ENCODE peak calls at places on chromosomes 5 and 9, in nine cellular contexts. K is astrocyte, A is choroid plexus epithelial cell, E is Peyer's patch, N is mammary epithelial cell, C is MM.1S, W is A549, M is left lung, Y is fibroblast of pulmonary artery. Q is an unnamed sample.

GRCh38 chr9:21506910-21507795 is 25.0 kb upstream of the IFNE start:
- DNase-seq in K (peak; percentile 91), A (peak; percentile 95), E (no peak), N (peak; percentile 76), C (no peak), W (no peak), M (no peak), Y (peak; percentile 95), Q (peak; percentile 96)

GRCh38 chr5:179261301-179262125 is 83.7 kb downstream of the ADAMTS2 start:
- DNase-seq in K (no peak), A (peak; percentile 68), E (peak; percentile 33), N (no peak), C (no peak), W (no peak), M (peak; percentile 64), Y (peak; percentile 33), Q (peak; percentile 48)

GRCh38 chr5:176723440-176723839 is 76.2 kb downstream of the TSPAN17 start:
- DNase-seq in K (no peak), A (no peak), E (no peak), N (no peak), C (no peak), W (no peak), M (no peak), Y (no peak), Q (no peak)

GRCh38 chr5:148979104-148979723 is 83.6 kb downstream of the SH3TC2 start:
- DNase-seq in K (no peak), A (no peak), E (no peak), N (peak; percentile 74), C (no peak), W (no peak), M (peak; percentile 82), Y (no peak), Q (peak; percentile 35)

GRCh38 chr9:134297581-134297980 is 28.7 kb upstream of the RXRA start:
- DNase-seq in K (no peak), A (no peak), E (no peak), N (no peak), C (no peak), W (no peak), M (peak; percentile 55), Y (no peak), Q (no peak)

GRCh38 chr9:107039546-107039945 is 176.6 kb downstream of the ZNF462 start:
- DNase-seq in K (peak; percentile 97), A (peak; percentile 76), E (no peak), N (peak; percentile 76), C (no peak), W (no peak), M (no peak), Y (peak; percentile 52), Q (peak; percentile 81)

GRCh38 chr5:107361945-107362344 is 308.8 kb downstream of the EFNA5 start:
- DNase-seq in K (no peak), A (peak; percentile 77), E (no peak), N (peak; percentile 88), C (no peak), W (no peak), M (no peak), Y (peak; percentile 95), Q (peak; percentile 83)

GRCh38 chr9:87119328-87119881 is 172.1 kb upstream of the GAS1 start:
- DNase-seq in K (peak; percentile 45), A (peak; percentile 95), E (no peak), N (peak; percentile 61), C (no peak), W (no peak), M (no peak), Y (peak; percentile 90), Q (peak; percentile 84)

GRCh38 chr5:1776831-1777230 is 22.8 kb downstream of the MRPL36 start:
- DNase-seq in K (no peak), A (no peak), E (no peak), N (no peak), C (no peak), W (no peak), M (peak; percentile 45), Y (no peak), Q (no peak)

GRCh38 chr9:4305065-4305481 is 5.2 kb upstream of the GLIS3 start:
- DNase-seq in K (no peak), A (no peak), E (no peak), N (no peak), C (no peak), W (no peak), M (no peak), Y (no peak), Q (no peak)

GRCh38 chr5:137101544-137101943 is 397.6 kb downstream of the SPOCK1 start:
- DNase-seq in K (no peak), A (no peak), E (no peak), N (no peak), C (no peak), W (no peak), M (no peak), Y (peak; percentile 28), Q (peak; percentile 81)

GRCh38 chr5:448766-449090 is 5.8 kb downstream of the EXOC3 start:
- DNase-seq in K (no peak), A (no peak), E (no peak), N (no peak), C (no peak), W (no peak), M (no peak), Y (no peak), Q (no peak)

GRCh38 chr5:53069626-53070025 is 39.9 kb downstream of the MOCS2 start:
- DNase-seq in K (peak; percentile 93), A (peak; percentile 96), E (no peak), N (peak; percentile 39), C (no peak), W (no peak), M (no peak), Y (peak; percentile 88), Q (peak; percentile 74)

GRCh38 chr9:91817493-91818225 is 132.4 kb downstream of the ROR2 start:
- DNase-seq in K (peak; percentile 59), A (peak; percentile 93), E (no peak), N (no peak), C (no peak), W (no peak), M (no peak), Y (peak; percentile 90), Q (peak; percentile 86)

GRCh38 chr5:140116716-140117115 is 2.8 kb downstream of the PURA start:
- DNase-seq in K (no peak), A (no peak), E (no peak), N (no peak), C (no peak), W (peak; percentile 18), M (no peak), Y (no peak), Q (no peak)

GRCh38 chr9:115548826-115549225 is 430.9 kb upstream of the TNC start:
- DNase-seq in K (peak; percentile 75), A (peak; percentile 36), E (no peak), N (no peak), C (no peak), W (no peak), M (no peak), Y (no peak), Q (peak; percentile 74)

GRCh38 chr9:4238522-4238921 is 61.3 kb downstream of the GLIS3 start:
- DNase-seq in K (peak; percentile 83), A (peak; percentile 47), E (no peak), N (peak; percentile 66), C (no peak), W (no peak), M (no peak), Y (peak; percentile 37), Q (peak; percentile 82)

DNA sequence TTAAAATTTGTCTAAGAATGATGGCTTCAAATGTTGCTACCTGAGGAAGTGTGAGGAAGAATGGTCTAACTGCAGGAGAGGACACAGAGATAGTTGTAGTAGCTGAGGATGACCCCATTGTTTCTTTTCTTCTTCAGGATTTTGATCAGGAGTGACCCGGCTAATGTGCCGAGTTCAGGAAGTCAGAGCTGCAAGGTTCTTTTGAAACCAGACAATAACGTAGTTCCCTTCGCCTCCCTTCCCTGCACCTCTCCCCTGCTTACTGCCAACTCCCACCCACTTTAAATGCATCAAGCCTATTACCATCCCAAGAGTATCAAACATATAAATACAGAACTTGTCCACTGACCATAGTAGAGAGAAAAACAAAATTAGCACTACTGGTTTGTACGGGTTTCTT is 23.3 kb upstream of the ELAVL2 start:
- DNase-seq in K (no peak), A (no peak), E (no peak), N (no peak), C (no peak), W (no peak), M (no peak), Y (no peak), Q (no peak)
- H3K4me3 ChIP-seq in K (peak overlapping the region; percentile 45), A (no peak overlapping the region), E (no peak overlapping the region), N (no peak overlapping the region), C (no peak overlapping the region), W (no peak overlapping the region), M (no peak overlapping the region), Y (no peak overlapping the region), Q (no peak overlapping the region)

GRCh38 chr5:42951847-42952411 is 88.2 kb downstream of the ANXA2R start:
- DNase-seq in K (no peak), A (peak; percentile 64), E (peak; percentile 63), N (no peak), C (peak; percentile 70), W (no peak), M (peak; percentile 87), Y (peak; percentile 50), Q (peak; percentile 44)
- H3K4me3 ChIP-seq in K (peak overlapping the region; percentile 69), A (peak overlapping the region; percentile 71), E (peak overlapping the region; percentile 72), N (no peak overlapping the region), C (peak overlapping the region; percentile 69), W (no peak overlapping the region), M (peak overlapping the region; percentile 34), Y (peak overlapping the region; percentile 66), Q (peak overlapping the region; percentile 68)

GRCh38 chr5:10335711-10336470 is 17.6 kb upstream of the MARCHF6 start:
- DNase-seq in K (no peak), A (no peak), E (no peak), N (no peak), C (no peak), W (no peak), M (no peak), Y (no peak), Q (no peak)

GRCh38 chr5:10334830-10335229 is 18.7 kb upstream of the MARCHF6 start:
- DNase-seq in K (no peak), A (no peak), E (no peak), N (no peak), C (no peak), W (no peak), M (no peak), Y (no peak), Q (no peak)

GRCh38 chr5:10337107-10337506 is 16.4 kb upstream of the MARCHF6 start:
- DNase-seq in K (no peak), A (no peak), E (no peak), N (no peak), C (no peak), W (no peak), M (no peak), Y (no peak), Q (no peak)

GRCh38 chr5:10338996-10339903 is 14.2 kb upstream of the MARCHF6 start:
- DNase-seq in K (peak; percentile 47), A (no peak), E (no peak), N (no peak), C (no peak), W (no peak), M (no peak), Y (no peak), Q (no peak)

GRCh38 chr5:10337986-10338385 is 15.5 kb upstream of the MARCHF6 start:
- DNase-seq in K (no peak), A (no peak), E (no peak), N (no peak), C (no peak), W (no peak), M (no peak), Y (no peak), Q (no peak)
- H3K4me3 ChIP-seq in K (no peak overlapping the region), A (no peak overlapping the region), E (no peak overlapping the region), N (no peak overlapping the region), C (no peak overlapping the region), W (no peak overlapping the region), M (no peak overlapping the region), Y (no peak overlapping the region), Q (no peak overlapping the region)

GRCh38 chr5:88551724-88552345 is 283.2 kb upstream of the TMEM161B start:
- DNase-seq in K (no peak), A (no peak), E (no peak), N (no peak), C (no peak), W (no peak), M (no peak), Y (no peak), Q (no peak)
- H3K4me3 ChIP-seq in K (no peak overlapping the region), A (no peak overlapping the region), E (no peak overlapping the region), N (no peak overlapping the region), C (no peak overlapping the region), W (no peak overlapping the region), M (no peak overlapping the region), Y (no peak overlapping the region), Q (no peak overlapping the region)

Q was measured in AG10803.